ENCODE peak calls at places on chromosome 14, in five cellular contexts. One of them, this sample, is unnamed.

GRCh38 chr14:71536927-71537772 is 395.1 kb upstream of the RGS6 start:
- DNase-seq in transverse colon: no peak
- DNase-seq in fibroblast of lung: no peak
- DNase-seq in astrocyte of the cerebellum: no peak
- DNase-seq in lung: no peak
- DNase-seq in this sample: no peak

GRCh38 chr14:90828642-90829487 is 12.6 kb upstream of the TTC7B start:
- DNase-seq in transverse colon: peak; percentile 33
- DNase-seq in fibroblast of lung: no peak
- DNase-seq in astrocyte of the cerebellum: no peak
- DNase-seq in lung: no peak
- DNase-seq in this sample: no peak

GRCh38 chr14:23145794-23146422 is 26.9 kb upstream of the CEBPE start:
- DNase-seq in transverse colon: no peak
- DNase-seq in fibroblast of lung: no peak
- DNase-seq in astrocyte of the cerebellum: no peak
- DNase-seq in lung: no peak
- DNase-seq in this sample: no peak

GRCh38 chr14:24215495-24216344 is at the start of gene MDP1:
- DNase-seq in transverse colon: peak; percentile 90
- DNase-seq in fibroblast of lung: peak; percentile 82
- DNase-seq in astrocyte of the cerebellum: peak; percentile 47
- DNase-seq in lung: peak; percentile 86
- DNase-seq in this sample: peak; percentile 94

GRCh38 chr14:101972126-101972785 is 7.9 kb downstream of the DYNC1H1 start:
- DNase-seq in transverse colon: peak; percentile 83
- DNase-seq in fibroblast of lung: peak; percentile 100
- DNase-seq in astrocyte of the cerebellum: peak; percentile 99
- DNase-seq in lung: peak; percentile 88
- DNase-seq in this sample: no peak

GRCh38 chr14:55873229-55873628 is 245.0 kb upstream of the PELI2 start:
- DNase-seq in transverse colon: no peak
- DNase-seq in fibroblast of lung: no peak
- DNase-seq in astrocyte of the cerebellum: no peak
- DNase-seq in lung: no peak
- DNase-seq in this sample: no peak

GRCh38 chr14:33671556-33671955 is 279.3 kb downstream of the EGLN3 start:
- DNase-seq in transverse colon: no peak
- DNase-seq in fibroblast of lung: peak; percentile 34
- DNase-seq in astrocyte of the cerebellum: no peak
- DNase-seq in lung: no peak
- DNase-seq in this sample: no peak

GRCh38 chr14:104385189-104386135 is 194.1 kb upstream of the C14orf180 start:
- DNase-seq in transverse colon: peak; percentile 4
- DNase-seq in fibroblast of lung: no peak
- DNase-seq in astrocyte of the cerebellum: no peak
- DNase-seq in lung: no peak
- DNase-seq in this sample: no peak

GRCh38 chr14:104096751-104097700 is 11.5 kb downstream of the ASPG start:
- DNase-seq in transverse colon: peak; percentile 12
- DNase-seq in fibroblast of lung: no peak
- DNase-seq in astrocyte of the cerebellum: no peak
- DNase-seq in lung: no peak
- DNase-seq in this sample: no peak

GRCh38 chr14:77198576-77198975 is 17.0 kb downstream of the TMEM63C start:
- DNase-seq in transverse colon: no peak
- DNase-seq in fibroblast of lung: no peak
- DNase-seq in astrocyte of the cerebellum: no peak
- DNase-seq in lung: no peak
- DNase-seq in this sample: no peak

GRCh38 chr14:63204407-63205280 is at the start of gene RHOJ:
- DNase-seq in transverse colon: peak; percentile 11
- DNase-seq in fibroblast of lung: peak; percentile 57
- DNase-seq in astrocyte of the cerebellum: no peak
- DNase-seq in lung: no peak
- DNase-seq in this sample: no peak

GRCh38 chr14:25757364-25757763 is 707.4 kb upstream of the STXBP6 start:
- DNase-seq in transverse colon: no peak
- DNase-seq in fibroblast of lung: no peak
- DNase-seq in astrocyte of the cerebellum: no peak
- DNase-seq in lung: no peak
- DNase-seq in this sample: no peak

GRCh38 chr14:103679351-103679750 is 35.9 kb downstream of the XRCC3 start:
- DNase-seq in transverse colon: peak; percentile 51
- DNase-seq in fibroblast of lung: no peak
- DNase-seq in astrocyte of the cerebellum: no peak
- DNase-seq in lung: no peak
- DNase-seq in this sample: peak; percentile 53

GRCh38 chr14:38836539-38836938 is 266.5 kb downstream of the SEC23A start:
- DNase-seq in transverse colon: no peak
- DNase-seq in fibroblast of lung: no peak
- DNase-seq in astrocyte of the cerebellum: no peak
- DNase-seq in lung: no peak
- DNase-seq in this sample: no peak

GRCh38 chr14:77603654-77604270 is 12.7 kb downstream of the SPTLC2 start:
- DNase-seq in transverse colon: peak; percentile 51
- DNase-seq in fibroblast of lung: peak; percentile 42
- DNase-seq in astrocyte of the cerebellum: no peak
- DNase-seq in lung: no peak
- DNase-seq in this sample: no peak

GRCh38 chr14:66572836-66573235 is 64.9 kb downstream of the GPHN start:
- DNase-seq in transverse colon: no peak
- DNase-seq in fibroblast of lung: peak; percentile 56
- DNase-seq in astrocyte of the cerebellum: peak; percentile 1
- DNase-seq in lung: no peak
- DNase-seq in this sample: no peak

GRCh38 chr14:99035268-99035667 is 236.7 kb downstream of the BCL11B start:
- DNase-seq in transverse colon: peak; percentile 41
- DNase-seq in fibroblast of lung: peak; percentile 52
- DNase-seq in astrocyte of the cerebellum: peak; percentile 39
- DNase-seq in lung: peak; percentile 44
- DNase-seq in this sample: no peak

GRCh38 chr14:94343238-94343637 is 20.1 kb upstream of the SERPINA6 start:
- DNase-seq in transverse colon: no peak
- DNase-seq in fibroblast of lung: no peak
- DNase-seq in astrocyte of the cerebellum: no peak
- DNase-seq in lung: no peak
- DNase-seq in this sample: no peak

GRCh38 chr14:94340533-94340932 is 17.4 kb upstream of the SERPINA6 start:
- DNase-seq in transverse colon: no peak
- DNase-seq in fibroblast of lung: no peak
- DNase-seq in astrocyte of the cerebellum: no peak
- DNase-seq in lung: no peak
- DNase-seq in this sample: no peak

GRCh38 chr14:94342334-94342934 is 19.3 kb upstream of the SERPINA6 start:
- DNase-seq in transverse colon: peak; percentile 92
- DNase-seq in fibroblast of lung: peak; percentile 100
- DNase-seq in astrocyte of the cerebellum: peak; percentile 100
- DNase-seq in lung: peak; percentile 89
- DNase-seq in this sample: no peak

GRCh38 chr14:94344389-94344788 is 21.3 kb upstream of the SERPINA6 start:
- DNase-seq in transverse colon: no peak
- DNase-seq in fibroblast of lung: no peak
- DNase-seq in astrocyte of the cerebellum: no peak
- DNase-seq in lung: no peak
- DNase-seq in this sample: no peak

GRCh38 chr14:94341654-94342333 is 18.7 kb upstream of the SERPINA6 start:
- DNase-seq in transverse colon: no peak
- DNase-seq in fibroblast of lung: peak; percentile 74
- DNase-seq in astrocyte of the cerebellum: no peak
- DNase-seq in lung: no peak
- DNase-seq in this sample: no peak
- H3K4me3 ChIP-seq in transverse colon: no peak overlapping the region
- H3K4me3 ChIP-seq in fibroblast of lung: peak overlapping the region; percentile 8
- H3K4me3 ChIP-seq in astrocyte of the cerebellum: no peak overlapping the region
- H3K4me3 ChIP-seq in lung: no peak overlapping the region
- H3K4me3 ChIP-seq in this sample: no peak overlapping the region

GRCh38 chr14:56892959-56893358 is 82.7 kb upstream of the OTX2 start:
- DNase-seq in transverse colon: no peak
- DNase-seq in fibroblast of lung: no peak
- DNase-seq in astrocyte of the cerebellum: no peak
- DNase-seq in lung: no peak
- DNase-seq in this sample: no peak

GRCh38 chr14:56888274-56888673 is 78.0 kb upstream of the OTX2 start:
- DNase-seq in transverse colon: no peak
- DNase-seq in fibroblast of lung: no peak
- DNase-seq in astrocyte of the cerebellum: no peak
- DNase-seq in lung: no peak
- DNase-seq in this sample: no peak

GRCh38 chr14:56889705-56890104 is 79.4 kb upstream of the OTX2 start:
- DNase-seq in transverse colon: no peak
- DNase-seq in fibroblast of lung: no peak
- DNase-seq in astrocyte of the cerebellum: no peak
- DNase-seq in lung: no peak
- DNase-seq in this sample: no peak

GRCh38 chr14:56894591-56894991 is 84.3 kb upstream of the OTX2 start:
- DNase-seq in transverse colon: no peak
- DNase-seq in fibroblast of lung: no peak
- DNase-seq in astrocyte of the cerebellum: no peak
- DNase-seq in lung: no peak
- DNase-seq in this sample: no peak

DNA sequence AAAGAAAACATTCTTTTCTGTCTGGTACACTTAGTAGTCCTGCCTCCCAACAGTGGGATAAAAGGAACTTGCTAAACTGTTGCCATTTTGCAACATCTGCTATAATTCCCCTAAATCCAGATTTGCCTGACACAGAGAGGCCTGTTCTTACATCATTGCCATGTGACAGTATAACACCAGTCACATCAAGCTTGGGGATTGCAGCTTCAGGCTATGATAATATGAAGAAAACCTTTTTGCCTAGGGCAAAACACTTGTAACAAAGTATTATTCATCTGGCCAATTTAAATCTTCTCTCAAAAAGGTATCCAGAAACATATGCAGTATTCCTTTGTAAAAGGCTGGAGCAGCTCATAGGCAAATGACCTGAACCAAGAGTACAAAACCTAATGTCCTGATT is 80.9 kb upstream of the OTX2 start:
- DNase-seq in transverse colon: no peak
- DNase-seq in fibroblast of lung: no peak
- DNase-seq in astrocyte of the cerebellum: no peak
- DNase-seq in lung: no peak
- DNase-seq in this sample: no peak
- H3K4me3 ChIP-seq in transverse colon: no peak overlapping the region
- H3K4me3 ChIP-seq in fibroblast of lung: no peak overlapping the region
- H3K4me3 ChIP-seq in astrocyte of the cerebellum: no peak overlapping the region
- H3K4me3 ChIP-seq in lung: no peak overlapping the region
- H3K4me3 ChIP-seq in this sample: no peak overlapping the region

GRCh38 chr14:50798048-50798421 is 32.9 kb downstream of the NIN start:
- DNase-seq in transverse colon: no peak
- DNase-seq in fibroblast of lung: no peak
- DNase-seq in astrocyte of the cerebellum: no peak
- DNase-seq in lung: no peak
- DNase-seq in this sample: no peak

GRCh38 chr14:50795909-50796308 is 35.1 kb downstream of the NIN start:
- DNase-seq in transverse colon: no peak
- DNase-seq in fibroblast of lung: no peak
- DNase-seq in astrocyte of the cerebellum: no peak
- DNase-seq in lung: no peak
- DNase-seq in this sample: no peak

GRCh38 chr14:50795127-50795526 is 35.8 kb downstream of the NIN start:
- DNase-seq in transverse colon: no peak
- DNase-seq in fibroblast of lung: no peak
- DNase-seq in astrocyte of the cerebellum: no peak
- DNase-seq in lung: no peak
- DNase-seq in this sample: no peak

GRCh38 chr14:50796391-50796790 is 34.6 kb downstream of the NIN start:
- DNase-seq in transverse colon: no peak
- DNase-seq in fibroblast of lung: no peak
- DNase-seq in astrocyte of the cerebellum: no peak
- DNase-seq in lung: no peak
- DNase-seq in this sample: no peak

DNA sequence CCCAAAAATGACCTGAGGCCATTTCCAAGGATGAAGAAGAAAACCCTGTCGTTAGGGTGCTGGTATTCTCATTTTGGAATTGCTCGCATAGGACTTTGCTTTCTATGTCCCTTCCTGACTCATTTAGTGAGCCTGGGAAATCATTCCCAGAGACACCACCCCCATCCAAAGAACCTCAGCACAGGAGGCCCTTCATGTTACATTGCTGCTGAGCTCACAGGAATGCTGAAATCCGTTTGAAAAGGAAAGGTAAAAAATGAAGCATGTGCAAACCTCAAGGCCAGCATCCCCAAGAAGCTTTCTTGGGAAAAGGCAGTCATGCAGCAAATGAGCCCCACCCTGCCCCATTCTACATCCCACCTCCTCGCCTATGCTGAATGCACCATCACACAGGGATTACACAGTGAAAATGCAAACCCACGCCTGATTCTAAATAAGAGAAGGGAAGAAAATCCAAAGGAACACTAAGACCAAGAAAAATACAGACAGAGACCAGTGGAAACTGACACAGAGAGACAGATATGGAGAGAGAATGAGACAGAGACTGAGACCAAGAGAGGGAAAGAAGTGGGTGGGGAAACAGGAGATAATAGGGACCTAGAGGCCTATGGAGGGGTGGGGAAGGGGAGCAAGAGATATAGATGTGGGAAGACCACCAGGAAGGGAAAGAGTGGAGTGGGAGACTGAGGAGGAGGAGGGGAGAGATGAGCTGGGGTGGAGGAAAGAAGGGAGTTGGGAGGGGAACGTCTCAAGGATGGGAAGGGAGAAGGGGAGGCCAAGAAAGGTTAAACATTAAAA is 33.5 kb downstream of the NIN start:
- DNase-seq in transverse colon: no peak
- DNase-seq in fibroblast of lung: peak; percentile 50
- DNase-seq in astrocyte of the cerebellum: no peak
- DNase-seq in lung: no peak
- DNase-seq in this sample: no peak
- H3K4me3 ChIP-seq in transverse colon: no peak overlapping the region
- H3K4me3 ChIP-seq in fibroblast of lung: no peak overlapping the region
- H3K4me3 ChIP-seq in astrocyte of the cerebellum: no peak overlapping the region
- H3K4me3 ChIP-seq in lung: no peak overlapping the region
- H3K4me3 ChIP-seq in this sample: no peak overlapping the region

DNA sequence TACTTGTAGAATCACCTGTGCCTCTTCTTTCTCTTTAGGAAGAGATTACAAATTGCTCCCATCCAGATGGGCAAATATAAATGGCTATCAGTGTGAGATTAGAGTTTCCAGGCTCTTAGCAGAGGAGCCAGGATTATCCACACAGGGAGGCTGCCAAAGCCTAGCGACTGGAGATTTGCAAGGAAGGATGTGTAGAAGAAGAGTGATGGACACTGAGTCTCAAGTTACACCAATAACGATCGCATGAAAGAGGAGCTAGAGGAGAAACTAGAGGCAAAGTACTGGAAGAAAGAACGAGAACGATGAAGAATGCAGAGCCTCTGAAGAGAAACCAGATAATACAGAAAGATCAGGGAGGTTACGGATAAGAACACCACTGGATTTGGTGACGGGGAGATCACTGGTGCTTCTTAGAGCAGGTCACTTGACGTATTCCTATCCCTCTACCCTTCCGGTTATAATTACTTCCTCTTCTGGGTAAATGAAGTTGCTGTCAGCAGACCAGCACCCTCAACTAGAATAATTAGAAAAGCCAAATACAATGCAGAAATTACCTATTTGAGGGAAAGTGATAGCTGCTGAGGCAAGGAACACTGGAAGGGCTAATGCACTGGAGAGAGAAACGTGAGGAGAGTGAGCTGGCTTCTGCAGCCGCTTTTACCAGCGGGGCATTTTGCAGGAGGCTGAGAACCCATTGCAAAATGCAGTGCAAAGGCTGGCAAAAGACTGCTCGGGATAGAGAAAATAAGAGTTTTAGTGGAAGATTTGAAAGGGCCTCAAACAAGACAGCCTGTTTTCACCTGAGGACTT is 93.2 kb upstream of the HIF1A start:
- DNase-seq in transverse colon: no peak
- DNase-seq in fibroblast of lung: no peak
- DNase-seq in astrocyte of the cerebellum: no peak
- DNase-seq in lung: no peak
- DNase-seq in this sample: no peak
- H3K4me3 ChIP-seq in transverse colon: no peak overlapping the region
- H3K4me3 ChIP-seq in fibroblast of lung: no peak overlapping the region
- H3K4me3 ChIP-seq in astrocyte of the cerebellum: no peak overlapping the region
- H3K4me3 ChIP-seq in lung: no peak overlapping the region
- H3K4me3 ChIP-seq in this sample: no peak overlapping the region

This sample was measured in Jurkat, Clone E6-1.